ENCODE peak calls at places on chromosomes 7 and 10, in eight cellular contexts. One of them, this sample, is unnamed.

GRCh38 chr7:131045526-131045925 is 282.1 kb upstream of the MKLN1 start:
- DNase-seq in ELR: no peak
- DNase-seq in WTC11: no peak
- DNase-seq in mesothelial cell of epicardium: no peak
- DNase-seq in kidney tubule cell: no peak
- DNase-seq in HFFc6: no peak
- DNase-seq in non-pigmented ciliary epithelial cell: no peak
- DNase-seq in Kasumi-1: no peak
- DNase-seq in this sample: no peak

GRCh38 chr7:84412161-84412969 is 217.8 kb upstream of the SEMA3A start:
- DNase-seq in kidney tubule cell: peak; percentile 99
- DNase-seq in WTC11: no peak
- DNase-seq in ELR: peak; percentile 96
- DNase-seq in mesothelial cell of epicardium: no peak
- DNase-seq in HFFc6: peak; percentile 97
- DNase-seq in Kasumi-1: peak; percentile 7
- DNase-seq in non-pigmented ciliary epithelial cell: peak; percentile 83
- DNase-seq in this sample: no peak

GRCh38 chr7:43377196-43377935 is 205.5 kb upstream of the STK17A start:
- DNase-seq in mesothelial cell of epicardium: peak; percentile 44
- DNase-seq in ELR: no peak
- DNase-seq in Kasumi-1: no peak
- DNase-seq in WTC11: no peak
- DNase-seq in kidney tubule cell: peak; percentile 82
- DNase-seq in non-pigmented ciliary epithelial cell: no peak
- DNase-seq in HFFc6: no peak
- DNase-seq in this sample: no peak

GRCh38 chr7:105389090-105389650 is 449 bp upstream of the SRPK2 start:
- DNase-seq in HFFc6: peak; percentile 56
- DNase-seq in non-pigmented ciliary epithelial cell: no peak
- DNase-seq in mesothelial cell of epicardium: peak; percentile 59
- DNase-seq in WTC11: peak; percentile 50
- DNase-seq in kidney tubule cell: peak; percentile 73
- DNase-seq in Kasumi-1: peak; percentile 71
- DNase-seq in ELR: peak; percentile 65
- DNase-seq in this sample: peak; percentile 28

GRCh38 chr7:73451780-73452398 is 18.3 kb downstream of the FZD9 start:
- DNase-seq in WTC11: no peak
- DNase-seq in mesothelial cell of epicardium: no peak
- DNase-seq in non-pigmented ciliary epithelial cell: no peak
- DNase-seq in ELR: peak; percentile 69
- DNase-seq in HFFc6: peak; percentile 59
- DNase-seq in Kasumi-1: peak; percentile 80
- DNase-seq in kidney tubule cell: peak; percentile 51
- DNase-seq in this sample: peak; percentile 57

GRCh38 chr10:93485690-93486089 is 3.6 kb upstream of the MYOF start:
- DNase-seq in ELR: no peak
- DNase-seq in non-pigmented ciliary epithelial cell: no peak
- DNase-seq in mesothelial cell of epicardium: no peak
- DNase-seq in kidney tubule cell: no peak
- DNase-seq in Kasumi-1: no peak
- DNase-seq in HFFc6: no peak
- DNase-seq in WTC11: no peak
- DNase-seq in this sample: no peak

GRCh38 chr10:34906021-34906965 is 91.2 kb upstream of the PARD3 start:
- DNase-seq in HFFc6: no peak
- DNase-seq in WTC11: peak; percentile 58
- DNase-seq in ELR: no peak
- DNase-seq in Kasumi-1: no peak
- DNase-seq in non-pigmented ciliary epithelial cell: peak; percentile 55
- DNase-seq in mesothelial cell of epicardium: peak; percentile 50
- DNase-seq in kidney tubule cell: peak; percentile 72
- DNase-seq in this sample: no peak

GRCh38 chr10:110358278-110358677 is 53.6 kb upstream of the SMNDC1 start:
- DNase-seq in Kasumi-1: no peak
- DNase-seq in ELR: no peak
- DNase-seq in mesothelial cell of epicardium: no peak
- DNase-seq in non-pigmented ciliary epithelial cell: no peak
- DNase-seq in HFFc6: no peak
- DNase-seq in kidney tubule cell: no peak
- DNase-seq in WTC11: no peak
- DNase-seq in this sample: no peak

GRCh38 chr7:77658928-77659327 is 37.3 kb upstream of the RSBN1L start:
- DNase-seq in mesothelial cell of epicardium: no peak
- DNase-seq in ELR: no peak
- DNase-seq in non-pigmented ciliary epithelial cell: no peak
- DNase-seq in WTC11: no peak
- DNase-seq in HFFc6: no peak
- DNase-seq in kidney tubule cell: no peak
- DNase-seq in Kasumi-1: no peak
- DNase-seq in this sample: no peak

GRCh38 chr10:74924251-74924954 is 98.0 kb downstream of the KAT6B start:
- DNase-seq in non-pigmented ciliary epithelial cell: peak; percentile 88
- DNase-seq in kidney tubule cell: peak; percentile 90
- DNase-seq in mesothelial cell of epicardium: no peak
- DNase-seq in HFFc6: peak; percentile 96
- DNase-seq in WTC11: no peak
- DNase-seq in Kasumi-1: no peak
- DNase-seq in ELR: peak; percentile 98
- DNase-seq in this sample: peak; percentile 14

GRCh38 chr7:1700536-1701333 is 30.7 kb downstream of the ELFN1 start:
- DNase-seq in ELR: no peak
- DNase-seq in HFFc6: no peak
- DNase-seq in mesothelial cell of epicardium: peak; percentile 27
- DNase-seq in WTC11: no peak
- DNase-seq in kidney tubule cell: no peak
- DNase-seq in Kasumi-1: no peak
- DNase-seq in non-pigmented ciliary epithelial cell: no peak
- DNase-seq in this sample: no peak

This sample was measured in NCI-H1694.